ENCODE peak calls at places on chromosomes 12 and 14, in seven cellular contexts. One of them, this sample, is unnamed.

GRCh38 chr12:47124451-47124850 is 44.7 kb upstream of the AMIGO2 start:
- DNase-seq in GM23338: no peak
- DNase-seq in neural crest cell: no peak
- DNase-seq in lower leg skin: no peak
- DNase-seq in fibroblast of lung: peak; percentile 40
- DNase-seq in fibroblast of mammary gland: peak; percentile 75
- DNase-seq in AG10803: peak; percentile 79
- DNase-seq in this sample: peak; percentile 65

GRCh38 chr14:73492661-73493060 is 1.9 kb downstream of the RIOX1 start:
- DNase-seq in fibroblast of lung: no peak
- DNase-seq in fibroblast of mammary gland: no peak
- DNase-seq in GM23338: no peak
- DNase-seq in AG10803: no peak
- DNase-seq in lower leg skin: no peak
- DNase-seq in neural crest cell: no peak
- DNase-seq in this sample: no peak

GRCh38 chr12:85814116-85814515 is 22.1 kb downstream of the RASSF9 start:
- DNase-seq in GM23338: no peak
- DNase-seq in lower leg skin: no peak
- DNase-seq in AG10803: no peak
- DNase-seq in fibroblast of lung: no peak
- DNase-seq in neural crest cell: no peak
- DNase-seq in fibroblast of mammary gland: no peak
- DNase-seq in this sample: no peak

GRCh38 chr12:70876952-70877351 is 43.6 kb downstream of the PTPRR start:
- DNase-seq in neural crest cell: no peak
- DNase-seq in lower leg skin: no peak
- DNase-seq in fibroblast of mammary gland: peak; percentile 87
- DNase-seq in fibroblast of lung: peak; percentile 38
- DNase-seq in GM23338: no peak
- DNase-seq in AG10803: peak; percentile 54
- DNase-seq in this sample: peak; percentile 91

GRCh38 chr14:74516451-74517155 is 23.0 kb downstream of the ISCA2 start:
- DNase-seq in neural crest cell: no peak
- DNase-seq in fibroblast of mammary gland: no peak
- DNase-seq in AG10803: peak; percentile 26
- DNase-seq in lower leg skin: no peak
- DNase-seq in fibroblast of lung: no peak
- DNase-seq in GM23338: peak; percentile 55
- DNase-seq in this sample: peak; percentile 32

GRCh38 chr14:65999865-66000264 is 486.3 kb upstream of the CCDC196 start:
- DNase-seq in lower leg skin: no peak
- DNase-seq in fibroblast of mammary gland: no peak
- DNase-seq in GM23338: peak; percentile 3
- DNase-seq in AG10803: no peak
- DNase-seq in neural crest cell: no peak
- DNase-seq in fibroblast of lung: no peak
- DNase-seq in this sample: no peak

GRCh38 chr12:129941646-129942045 is 37.8 kb upstream of the TMEM132D start:
- DNase-seq in neural crest cell: no peak
- DNase-seq in fibroblast of lung: no peak
- DNase-seq in lower leg skin: no peak
- DNase-seq in GM23338: no peak
- DNase-seq in AG10803: no peak
- DNase-seq in fibroblast of mammary gland: no peak
- DNase-seq in this sample: no peak

GRCh38 chr12:21566223-21566906 is 38.3 kb downstream of the GYS2 start:
- DNase-seq in lower leg skin: no peak
- DNase-seq in AG10803: no peak
- DNase-seq in fibroblast of mammary gland: peak; percentile 60
- DNase-seq in neural crest cell: no peak
- DNase-seq in GM23338: no peak
- DNase-seq in fibroblast of lung: peak; percentile 60
- DNase-seq in this sample: no peak

GRCh38 chr14:105860615-105861580 is 334.5 kb downstream of the TMEM121 start:
- DNase-seq in fibroblast of lung: no peak
- DNase-seq in lower leg skin: no peak
- DNase-seq in AG10803: no peak
- DNase-seq in GM23338: no peak
- DNase-seq in neural crest cell: no peak
- DNase-seq in fibroblast of mammary gland: no peak
- DNase-seq in this sample: no peak

GRCh38 chr14:94001501-94002396 is 4.6 kb downstream of the CCDC197 start:
- DNase-seq in neural crest cell: peak; percentile 64
- DNase-seq in lower leg skin: peak; percentile 31
- DNase-seq in fibroblast of mammary gland: peak; percentile 63
- DNase-seq in AG10803: peak; percentile 68
- DNase-seq in GM23338: peak; percentile 90
- DNase-seq in fibroblast of lung: peak; percentile 71
- DNase-seq in this sample: peak; percentile 54

GRCh38 chr12:92695577-92695976 is 7.2 kb upstream of the PLEKHG7 start:
- DNase-seq in AG10803: no peak
- DNase-seq in neural crest cell: no peak
- DNase-seq in lower leg skin: no peak
- DNase-seq in fibroblast of lung: no peak
- DNase-seq in GM23338: no peak
- DNase-seq in fibroblast of mammary gland: no peak
- DNase-seq in this sample: no peak

GRCh38 chr14:99244299-99244959 is 27.6 kb downstream of the BCL11B start:
- DNase-seq in AG10803: no peak
- DNase-seq in lower leg skin: no peak
- DNase-seq in neural crest cell: no peak
- DNase-seq in fibroblast of mammary gland: no peak
- DNase-seq in fibroblast of lung: no peak
- DNase-seq in GM23338: no peak
- DNase-seq in this sample: no peak

GRCh38 chr12:50589650-50590435 is 85.1 kb downstream of the DIP2B start:
- DNase-seq in AG10803: peak; percentile 80
- DNase-seq in fibroblast of mammary gland: peak; percentile 70
- DNase-seq in fibroblast of lung: peak; percentile 48
- DNase-seq in GM23338: no peak
- DNase-seq in neural crest cell: no peak
- DNase-seq in lower leg skin: no peak
- DNase-seq in this sample: peak; percentile 63

GRCh38 chr12:31248815-31249214 is 77.1 kb downstream of the SINHCAF start:
- DNase-seq in lower leg skin: no peak
- DNase-seq in AG10803: no peak
- DNase-seq in fibroblast of mammary gland: no peak
- DNase-seq in neural crest cell: no peak
- DNase-seq in fibroblast of lung: no peak
- DNase-seq in GM23338: no peak
- DNase-seq in this sample: no peak

GRCh38 chr12:96219700-96220206 is 25.6 kb downstream of the ELK3 start:
- DNase-seq in lower leg skin: no peak
- DNase-seq in GM23338: no peak
- DNase-seq in fibroblast of mammary gland: peak; percentile 99
- DNase-seq in neural crest cell: no peak
- DNase-seq in fibroblast of lung: peak; percentile 93
- DNase-seq in AG10803: peak; percentile 96
- DNase-seq in this sample: peak; percentile 96

GRCh38 chr14:51855234-51855633 is 5.2 kb upstream of the GNG2 start:
- DNase-seq in GM23338: no peak
- DNase-seq in lower leg skin: no peak
- DNase-seq in neural crest cell: no peak
- DNase-seq in AG10803: peak; percentile 58
- DNase-seq in fibroblast of mammary gland: peak; percentile 57
- DNase-seq in fibroblast of lung: peak; percentile 55
- DNase-seq in this sample: peak; percentile 80

GRCh38 chr12:75208851-75209781 is 523 bp downstream of the KCNC2 start:
- DNase-seq in GM23338: peak; percentile 85
- DNase-seq in AG10803: peak; percentile 10
- DNase-seq in fibroblast of mammary gland: peak; percentile 21
- DNase-seq in neural crest cell: peak; percentile 60
- DNase-seq in lower leg skin: no peak
- DNase-seq in fibroblast of lung: peak; percentile 36
- DNase-seq in this sample: peak; percentile 7

GRCh38 chr14:80546056-80546854 is 335.0 kb upstream of the DIO2 start:
- DNase-seq in AG10803: no peak
- DNase-seq in fibroblast of mammary gland: no peak
- DNase-seq in lower leg skin: no peak
- DNase-seq in fibroblast of lung: no peak
- DNase-seq in GM23338: no peak
- DNase-seq in neural crest cell: no peak
- DNase-seq in this sample: no peak

GRCh38 chr12:66055837-66056319 is 74.7 kb downstream of the LLPH start:
- DNase-seq in fibroblast of mammary gland: peak; percentile 29
- DNase-seq in GM23338: no peak
- DNase-seq in AG10803: no peak
- DNase-seq in fibroblast of lung: no peak
- DNase-seq in neural crest cell: no peak
- DNase-seq in lower leg skin: no peak
- DNase-seq in this sample: no peak

GRCh38 chr14:102498678-102499265 is 10.8 kb downstream of the ANKRD9 start:
- DNase-seq in fibroblast of mammary gland: no peak
- DNase-seq in neural crest cell: no peak
- DNase-seq in GM23338: no peak
- DNase-seq in lower leg skin: no peak
- DNase-seq in fibroblast of lung: no peak
- DNase-seq in AG10803: no peak
- DNase-seq in this sample: no peak

GRCh38 chr14:102499401-102500189 is 10.0 kb downstream of the ANKRD9 start:
- DNase-seq in GM23338: no peak
- DNase-seq in neural crest cell: no peak
- DNase-seq in lower leg skin: no peak
- DNase-seq in fibroblast of mammary gland: no peak
- DNase-seq in AG10803: no peak
- DNase-seq in fibroblast of lung: no peak
- DNase-seq in this sample: no peak

GRCh38 chr14:102496955-102497744 is 12.4 kb downstream of the ANKRD9 start:
- DNase-seq in GM23338: no peak
- DNase-seq in fibroblast of mammary gland: no peak
- DNase-seq in fibroblast of lung: no peak
- DNase-seq in neural crest cell: no peak
- DNase-seq in lower leg skin: no peak
- DNase-seq in AG10803: no peak
- DNase-seq in this sample: no peak

GRCh38 chr14:102496331-102496691 is 13.3 kb downstream of the ANKRD9 start:
- DNase-seq in GM23338: no peak
- DNase-seq in fibroblast of lung: no peak
- DNase-seq in neural crest cell: no peak
- DNase-seq in AG10803: no peak
- DNase-seq in fibroblast of mammary gland: no peak
- DNase-seq in lower leg skin: no peak
- DNase-seq in this sample: no peak

DNA sequence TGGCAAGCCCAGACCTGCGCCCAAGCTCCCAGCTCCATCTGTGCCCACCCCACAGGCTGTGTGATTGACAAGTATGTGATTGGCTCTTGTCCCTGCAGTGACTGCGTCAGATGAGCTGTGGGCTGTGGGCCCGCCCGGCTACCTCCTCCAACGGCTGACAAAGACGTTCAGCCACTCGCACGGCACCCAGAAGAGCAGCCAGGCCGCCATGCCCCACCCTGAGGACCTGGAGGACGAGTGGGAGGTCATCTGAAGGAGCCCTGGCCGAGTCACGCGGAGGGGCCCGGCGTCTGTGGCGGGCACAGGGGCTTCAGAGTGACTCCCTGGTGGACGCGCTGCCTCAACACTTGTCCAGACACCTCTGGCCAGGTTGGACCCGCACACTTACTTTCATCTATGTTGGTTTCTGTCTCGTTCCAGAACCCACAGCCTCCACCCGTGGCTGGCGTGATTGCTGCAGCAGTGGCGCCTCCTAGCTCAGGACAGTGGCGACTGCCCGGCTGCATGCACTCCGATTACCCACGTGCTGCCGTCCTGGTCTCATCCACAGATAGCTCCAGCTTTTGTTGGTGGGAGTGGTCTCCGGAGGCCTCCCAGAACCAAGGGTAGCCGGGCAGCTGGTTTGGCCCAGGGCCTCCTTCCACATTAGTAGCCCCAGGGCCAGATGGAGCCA is 11.4 kb downstream of the ANKRD9 start:
- DNase-seq in GM23338: peak; percentile 67
- DNase-seq in fibroblast of mammary gland: peak; percentile 17
- DNase-seq in AG10803: no peak
- DNase-seq in lower leg skin: no peak
- DNase-seq in neural crest cell: no peak
- DNase-seq in fibroblast of lung: no peak
- DNase-seq in this sample: no peak
- TF ChIP-seq CTCF in GM23338: peak; percentile 52
- TF ChIP-seq CTCF in fibroblast of mammary gland: no peak
- TF ChIP-seq CTCF in AG10803: no peak
- TF ChIP-seq CTCF in lower leg skin: no peak
- TF ChIP-seq CTCF in neural crest cell: peak; percentile 38
- TF ChIP-seq CTCF in fibroblast of lung: peak; percentile 20
- TF ChIP-seq CTCF in this sample: no peak

GRCh38 chr12:42638011-42638410 is 48.5 kb upstream of the PRICKLE1 start:
- DNase-seq in lower leg skin: no peak
- DNase-seq in AG10803: no peak
- DNase-seq in fibroblast of lung: no peak
- DNase-seq in neural crest cell: no peak
- DNase-seq in GM23338: no peak
- DNase-seq in fibroblast of mammary gland: no peak
- DNase-seq in this sample: no peak
- TF ChIP-seq CTCF in lower leg skin: no peak
- TF ChIP-seq CTCF in AG10803: no peak
- TF ChIP-seq CTCF in fibroblast of lung: no peak
- TF ChIP-seq CTCF in neural crest cell: no peak
- TF ChIP-seq CTCF in GM23338: no peak
- TF ChIP-seq CTCF in fibroblast of mammary gland: no peak
- TF ChIP-seq CTCF in this sample: no peak

DNA sequence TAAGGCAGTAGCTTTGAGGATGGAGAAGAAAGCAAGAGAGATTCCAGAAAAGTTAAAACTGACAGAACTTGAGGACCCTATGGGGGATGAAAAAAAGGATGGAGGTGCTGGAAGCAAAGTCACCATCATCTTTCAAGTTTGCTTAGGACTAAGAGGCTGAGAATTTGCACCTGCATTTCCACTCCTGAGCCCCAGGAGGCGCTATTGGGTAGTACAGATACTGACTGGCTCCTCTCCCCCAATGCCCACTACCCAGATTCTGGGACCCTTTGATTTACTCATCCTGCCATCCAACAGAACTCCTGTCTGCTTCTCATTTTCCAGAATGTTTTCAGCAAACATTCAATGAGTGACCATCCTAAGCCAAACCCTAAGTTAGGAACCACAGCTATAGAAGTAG is 34.0 kb upstream of the CMKLR1 start:
- DNase-seq in lower leg skin: no peak
- DNase-seq in neural crest cell: no peak
- DNase-seq in GM23338: peak; percentile 60
- DNase-seq in fibroblast of lung: no peak
- DNase-seq in AG10803: no peak
- DNase-seq in fibroblast of mammary gland: no peak
- DNase-seq in this sample: no peak
- TF ChIP-seq CTCF in lower leg skin: no peak
- TF ChIP-seq CTCF in neural crest cell: peak; percentile 29
- TF ChIP-seq CTCF in GM23338: peak; percentile 81
- TF ChIP-seq CTCF in fibroblast of lung: peak; percentile 15
- TF ChIP-seq CTCF in AG10803: peak; percentile 24
- TF ChIP-seq CTCF in fibroblast of mammary gland: peak; percentile 29
- TF ChIP-seq CTCF in this sample: no peak

DNA sequence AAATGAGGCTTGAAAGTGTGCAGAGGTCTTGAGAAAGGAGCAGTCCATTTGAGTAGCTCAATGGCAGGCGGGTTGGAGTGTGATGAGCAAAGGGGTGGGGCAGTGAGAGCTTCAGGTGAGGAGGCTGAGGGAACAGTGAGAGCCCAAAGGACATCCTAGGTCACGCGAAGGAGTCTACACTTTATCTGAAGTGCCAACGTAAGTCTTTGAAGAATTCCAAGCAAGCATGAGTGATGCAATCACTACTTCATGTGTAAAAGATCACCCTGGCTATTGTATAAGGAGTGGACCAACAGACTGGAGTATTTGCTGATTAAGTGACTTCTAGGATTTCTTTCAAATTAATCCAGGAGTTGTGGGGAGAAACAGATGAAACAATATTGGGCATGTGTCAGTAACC is 159.8 kb upstream of the HIF1A start:
- DNase-seq in fibroblast of lung: no peak
- DNase-seq in GM23338: no peak
- DNase-seq in fibroblast of mammary gland: no peak
- DNase-seq in AG10803: no peak
- DNase-seq in neural crest cell: no peak
- DNase-seq in lower leg skin: no peak
- DNase-seq in this sample: no peak
- TF ChIP-seq CTCF in fibroblast of lung: no peak
- TF ChIP-seq CTCF in GM23338: no peak
- TF ChIP-seq CTCF in fibroblast of mammary gland: no peak
- TF ChIP-seq CTCF in AG10803: no peak
- TF ChIP-seq CTCF in neural crest cell: no peak
- TF ChIP-seq CTCF in lower leg skin: no peak
- TF ChIP-seq CTCF in this sample: no peak